ENCODE peak calls at places on chromosomes 12 and 14, in eight cellular contexts. One of them, this sample, is unnamed.

GRCh38 chr12:130715996-130716917 is at the start of gene RIMBP2:
- DNase-seq in activated naive CD8-positive, alpha-beta T cell treated with anti-CD3 and anti-CD28 coated beads, Interleukin-2, amount 50 U/mL, for 24 hours: no peak
- DNase-seq in AG10803: peak
- DNase-seq in NCI-H2029 treated with DMSO at 0.1 percent for 48 hours: peak
- DNase-seq in cardiac muscle cell: peak
- DNase-seq in D341Med: no peak
- DNase-seq in tibial nerve: no peak
- DNase-seq in NCI-H1105 treated with DMSO at 0.1 percent for 48 hours: peak
- DNase-seq in this sample: no peak

GRCh38 chr14:44771495-44771894 is 190.3 kb downstream of the KLHL28 start:
- DNase-seq in tibial nerve: no peak
- DNase-seq in AG10803: no peak
- DNase-seq in D341Med: no peak
- DNase-seq in NCI-H2029 treated with DMSO at 0.1 percent for 48 hours: no peak
- DNase-seq in cardiac muscle cell: no peak
- DNase-seq in activated naive CD8-positive, alpha-beta T cell treated with anti-CD3 and anti-CD28 coated beads, Interleukin-2, amount 50 U/mL, for 24 hours: no peak
- DNase-seq in NCI-H1105 treated with DMSO at 0.1 percent for 48 hours: no peak
- DNase-seq in this sample: no peak

GRCh38 chr14:36346052-36346451 is 25.6 kb upstream of the MBIP start:
- DNase-seq in activated naive CD8-positive, alpha-beta T cell treated with anti-CD3 and anti-CD28 coated beads, Interleukin-2, amount 50 U/mL, for 24 hours: no peak
- DNase-seq in NCI-H2029 treated with DMSO at 0.1 percent for 48 hours: peak
- DNase-seq in cardiac muscle cell: no peak
- DNase-seq in NCI-H1105 treated with DMSO at 0.1 percent for 48 hours: peak
- DNase-seq in D341Med: no peak
- DNase-seq in AG10803: no peak
- DNase-seq in tibial nerve: no peak
- DNase-seq in this sample: no peak

GRCh38 chr12:48542300-48542928 is 17.0 kb downstream of the OR8S1 start:
- DNase-seq in activated naive CD8-positive, alpha-beta T cell treated with anti-CD3 and anti-CD28 coated beads, Interleukin-2, amount 50 U/mL, for 24 hours: peak
- DNase-seq in NCI-H2029 treated with DMSO at 0.1 percent for 48 hours: no peak
- DNase-seq in D341Med: peak
- DNase-seq in AG10803: peak
- DNase-seq in tibial nerve: no peak
- DNase-seq in cardiac muscle cell: peak
- DNase-seq in NCI-H1105 treated with DMSO at 0.1 percent for 48 hours: peak
- DNase-seq in this sample: peak

GRCh38 chr12:50764861-50765324 is 992 bp downstream of the ATF1 start:
- DNase-seq in NCI-H2029 treated with DMSO at 0.1 percent for 48 hours: no peak
- DNase-seq in D341Med: no peak
- DNase-seq in activated naive CD8-positive, alpha-beta T cell treated with anti-CD3 and anti-CD28 coated beads, Interleukin-2, amount 50 U/mL, for 24 hours: no peak
- DNase-seq in AG10803: peak
- DNase-seq in tibial nerve: no peak
- DNase-seq in cardiac muscle cell: peak
- DNase-seq in NCI-H1105 treated with DMSO at 0.1 percent for 48 hours: peak
- DNase-seq in this sample: peak

GRCh38 chr12:49232940-49233841 is 31.7 kb upstream of the TUBA1C start:
- DNase-seq in activated naive CD8-positive, alpha-beta T cell treated with anti-CD3 and anti-CD28 coated beads, Interleukin-2, amount 50 U/mL, for 24 hours: no peak
- DNase-seq in AG10803: peak
- DNase-seq in cardiac muscle cell: peak
- DNase-seq in D341Med: peak
- DNase-seq in NCI-H2029 treated with DMSO at 0.1 percent for 48 hours: peak
- DNase-seq in NCI-H1105 treated with DMSO at 0.1 percent for 48 hours: peak
- DNase-seq in tibial nerve: no peak
- DNase-seq in this sample: no peak

GRCh38 chr14:97490521-97491070 is 693.4 kb downstream of the VRK1 start:
- DNase-seq in D341Med: no peak
- DNase-seq in AG10803: no peak
- DNase-seq in NCI-H2029 treated with DMSO at 0.1 percent for 48 hours: no peak
- DNase-seq in activated naive CD8-positive, alpha-beta T cell treated with anti-CD3 and anti-CD28 coated beads, Interleukin-2, amount 50 U/mL, for 24 hours: no peak
- DNase-seq in cardiac muscle cell: no peak
- DNase-seq in NCI-H1105 treated with DMSO at 0.1 percent for 48 hours: no peak
- DNase-seq in tibial nerve: no peak
- DNase-seq in this sample: no peak

GRCh38 chr14:49464885-49465284 is 121.3 kb downstream of the RPS29 start:
- DNase-seq in activated naive CD8-positive, alpha-beta T cell treated with anti-CD3 and anti-CD28 coated beads, Interleukin-2, amount 50 U/mL, for 24 hours: no peak
- DNase-seq in NCI-H2029 treated with DMSO at 0.1 percent for 48 hours: no peak
- DNase-seq in cardiac muscle cell: peak
- DNase-seq in AG10803: no peak
- DNase-seq in NCI-H1105 treated with DMSO at 0.1 percent for 48 hours: no peak
- DNase-seq in tibial nerve: no peak
- DNase-seq in D341Med: peak
- DNase-seq in this sample: no peak

GRCh38 chr14:69010632-69011031 is 31.5 kb upstream of the ACTN1 start:
- DNase-seq in cardiac muscle cell: no peak
- DNase-seq in AG10803: no peak
- DNase-seq in tibial nerve: no peak
- DNase-seq in NCI-H1105 treated with DMSO at 0.1 percent for 48 hours: no peak
- DNase-seq in D341Med: no peak
- DNase-seq in activated naive CD8-positive, alpha-beta T cell treated with anti-CD3 and anti-CD28 coated beads, Interleukin-2, amount 50 U/mL, for 24 hours: no peak
- DNase-seq in NCI-H2029 treated with DMSO at 0.1 percent for 48 hours: no peak
- DNase-seq in this sample: peak

GRCh38 chr14:96741151-96741977 is 55.8 kb upstream of the VRK1 start:
- DNase-seq in NCI-H2029 treated with DMSO at 0.1 percent for 48 hours: peak
- DNase-seq in NCI-H1105 treated with DMSO at 0.1 percent for 48 hours: peak
- DNase-seq in D341Med: peak
- DNase-seq in cardiac muscle cell: peak
- DNase-seq in AG10803: peak
- DNase-seq in activated naive CD8-positive, alpha-beta T cell treated with anti-CD3 and anti-CD28 coated beads, Interleukin-2, amount 50 U/mL, for 24 hours: peak
- DNase-seq in tibial nerve: no peak
- DNase-seq in this sample: peak

GRCh38 chr12:48961331-48961730 is 4.0 kb upstream of the ARF3 start:
- DNase-seq in D341Med: no peak
- DNase-seq in NCI-H1105 treated with DMSO at 0.1 percent for 48 hours: no peak
- DNase-seq in activated naive CD8-positive, alpha-beta T cell treated with anti-CD3 and anti-CD28 coated beads, Interleukin-2, amount 50 U/mL, for 24 hours: no peak
- DNase-seq in cardiac muscle cell: no peak
- DNase-seq in tibial nerve: no peak
- DNase-seq in NCI-H2029 treated with DMSO at 0.1 percent for 48 hours: no peak
- DNase-seq in AG10803: no peak
- DNase-seq in this sample: no peak

GRCh38 chr12:33116284-33116683 is 219.7 kb upstream of the PKP2 start:
- DNase-seq in activated naive CD8-positive, alpha-beta T cell treated with anti-CD3 and anti-CD28 coated beads, Interleukin-2, amount 50 U/mL, for 24 hours: no peak
- DNase-seq in D341Med: no peak
- DNase-seq in cardiac muscle cell: no peak
- DNase-seq in NCI-H1105 treated with DMSO at 0.1 percent for 48 hours: no peak
- DNase-seq in tibial nerve: no peak
- DNase-seq in AG10803: no peak
- DNase-seq in NCI-H2029 treated with DMSO at 0.1 percent for 48 hours: no peak
- DNase-seq in this sample: no peak

GRCh38 chr12:64833928-64834327 is 9.5 kb downstream of the TBC1D30 start:
- DNase-seq in cardiac muscle cell: no peak
- DNase-seq in NCI-H2029 treated with DMSO at 0.1 percent for 48 hours: no peak
- DNase-seq in D341Med: no peak
- DNase-seq in tibial nerve: no peak
- DNase-seq in NCI-H1105 treated with DMSO at 0.1 percent for 48 hours: no peak
- DNase-seq in AG10803: no peak
- DNase-seq in activated naive CD8-positive, alpha-beta T cell treated with anti-CD3 and anti-CD28 coated beads, Interleukin-2, amount 50 U/mL, for 24 hours: no peak
- DNase-seq in this sample: no peak

GRCh38 chr12:62468394-62468793 is 1.8 kb downstream of the MON2 start:
- DNase-seq in D341Med: no peak
- DNase-seq in AG10803: peak
- DNase-seq in tibial nerve: no peak
- DNase-seq in activated naive CD8-positive, alpha-beta T cell treated with anti-CD3 and anti-CD28 coated beads, Interleukin-2, amount 50 U/mL, for 24 hours: no peak
- DNase-seq in NCI-H2029 treated with DMSO at 0.1 percent for 48 hours: no peak
- DNase-seq in NCI-H1105 treated with DMSO at 0.1 percent for 48 hours: no peak
- DNase-seq in cardiac muscle cell: no peak
- DNase-seq in this sample: no peak

GRCh38 chr14:44309336-44309735 is 197.7 kb downstream of the FSCB start:
- DNase-seq in NCI-H1105 treated with DMSO at 0.1 percent for 48 hours: no peak
- DNase-seq in activated naive CD8-positive, alpha-beta T cell treated with anti-CD3 and anti-CD28 coated beads, Interleukin-2, amount 50 U/mL, for 24 hours: no peak
- DNase-seq in cardiac muscle cell: peak
- DNase-seq in D341Med: no peak
- DNase-seq in AG10803: no peak
- DNase-seq in NCI-H2029 treated with DMSO at 0.1 percent for 48 hours: no peak
- DNase-seq in tibial nerve: no peak
- DNase-seq in this sample: no peak

GRCh38 chr12:102059343-102059742 is 2.4 kb downstream of the WASHC3 start:
- DNase-seq in D341Med: no peak
- DNase-seq in NCI-H1105 treated with DMSO at 0.1 percent for 48 hours: no peak
- DNase-seq in NCI-H2029 treated with DMSO at 0.1 percent for 48 hours: no peak
- DNase-seq in tibial nerve: no peak
- DNase-seq in cardiac muscle cell: no peak
- DNase-seq in activated naive CD8-positive, alpha-beta T cell treated with anti-CD3 and anti-CD28 coated beads, Interleukin-2, amount 50 U/mL, for 24 hours: no peak
- DNase-seq in AG10803: no peak
- DNase-seq in this sample: no peak

GRCh38 chr12:63132201-63132600 is 18.8 kb downstream of the AVPR1A start:
- DNase-seq in D341Med: no peak
- DNase-seq in tibial nerve: no peak
- DNase-seq in cardiac muscle cell: no peak
- DNase-seq in AG10803: no peak
- DNase-seq in NCI-H1105 treated with DMSO at 0.1 percent for 48 hours: no peak
- DNase-seq in NCI-H2029 treated with DMSO at 0.1 percent for 48 hours: no peak
- DNase-seq in activated naive CD8-positive, alpha-beta T cell treated with anti-CD3 and anti-CD28 coated beads, Interleukin-2, amount 50 U/mL, for 24 hours: no peak
- DNase-seq in this sample: no peak

GRCh38 chr12:78820946-78821345 is 43.6 kb upstream of the SYT1 start:
- DNase-seq in NCI-H1105 treated with DMSO at 0.1 percent for 48 hours: no peak
- DNase-seq in AG10803: no peak
- DNase-seq in cardiac muscle cell: no peak
- DNase-seq in NCI-H2029 treated with DMSO at 0.1 percent for 48 hours: no peak
- DNase-seq in D341Med: no peak
- DNase-seq in tibial nerve: no peak
- DNase-seq in activated naive CD8-positive, alpha-beta T cell treated with anti-CD3 and anti-CD28 coated beads, Interleukin-2, amount 50 U/mL, for 24 hours: no peak
- DNase-seq in this sample: no peak

GRCh38 chr14:92945544-92945943 is 22.6 kb downstream of the CHGA start:
- DNase-seq in activated naive CD8-positive, alpha-beta T cell treated with anti-CD3 and anti-CD28 coated beads, Interleukin-2, amount 50 U/mL, for 24 hours: no peak
- DNase-seq in cardiac muscle cell: no peak
- DNase-seq in AG10803: no peak
- DNase-seq in NCI-H2029 treated with DMSO at 0.1 percent for 48 hours: no peak
- DNase-seq in tibial nerve: no peak
- DNase-seq in NCI-H1105 treated with DMSO at 0.1 percent for 48 hours: no peak
- DNase-seq in D341Med: no peak
- DNase-seq in this sample: no peak

GRCh38 chr14:93947282-93947681 is 20.1 kb downstream of the FAM181A start:
- DNase-seq in activated naive CD8-positive, alpha-beta T cell treated with anti-CD3 and anti-CD28 coated beads, Interleukin-2, amount 50 U/mL, for 24 hours: no peak
- DNase-seq in D341Med: no peak
- DNase-seq in NCI-H1105 treated with DMSO at 0.1 percent for 48 hours: no peak
- DNase-seq in AG10803: no peak
- DNase-seq in cardiac muscle cell: no peak
- DNase-seq in NCI-H2029 treated with DMSO at 0.1 percent for 48 hours: no peak
- DNase-seq in tibial nerve: no peak
- DNase-seq in this sample: no peak

GRCh38 chr12:22169281-22169824 is 123.3 kb downstream of the CMAS start:
- DNase-seq in NCI-H2029 treated with DMSO at 0.1 percent for 48 hours: no peak
- DNase-seq in cardiac muscle cell: no peak
- DNase-seq in tibial nerve: no peak
- DNase-seq in AG10803: no peak
- DNase-seq in NCI-H1105 treated with DMSO at 0.1 percent for 48 hours: no peak
- DNase-seq in activated naive CD8-positive, alpha-beta T cell treated with anti-CD3 and anti-CD28 coated beads, Interleukin-2, amount 50 U/mL, for 24 hours: no peak
- DNase-seq in D341Med: no peak
- DNase-seq in this sample: no peak

GRCh38 chr14:94717808-94718207 is 52.1 kb downstream of the GSC start:
- DNase-seq in cardiac muscle cell: no peak
- DNase-seq in activated naive CD8-positive, alpha-beta T cell treated with anti-CD3 and anti-CD28 coated beads, Interleukin-2, amount 50 U/mL, for 24 hours: no peak
- DNase-seq in D341Med: no peak
- DNase-seq in tibial nerve: no peak
- DNase-seq in NCI-H1105 treated with DMSO at 0.1 percent for 48 hours: no peak
- DNase-seq in NCI-H2029 treated with DMSO at 0.1 percent for 48 hours: no peak
- DNase-seq in AG10803: peak
- DNase-seq in this sample: no peak

GRCh38 chr12:124321556-124322270 is 26.8 kb downstream of the RFLNA start:
- DNase-seq in tibial nerve: no peak
- DNase-seq in D341Med: no peak
- DNase-seq in AG10803: peak
- DNase-seq in activated naive CD8-positive, alpha-beta T cell treated with anti-CD3 and anti-CD28 coated beads, Interleukin-2, amount 50 U/mL, for 24 hours: no peak
- DNase-seq in NCI-H1105 treated with DMSO at 0.1 percent for 48 hours: no peak
- DNase-seq in NCI-H2029 treated with DMSO at 0.1 percent for 48 hours: no peak
- DNase-seq in cardiac muscle cell: peak
- DNase-seq in this sample: no peak

GRCh38 chr12:112530941-112531340 is 112.2 kb downstream of the PTPN11 start:
- DNase-seq in NCI-H1105 treated with DMSO at 0.1 percent for 48 hours: no peak
- DNase-seq in activated naive CD8-positive, alpha-beta T cell treated with anti-CD3 and anti-CD28 coated beads, Interleukin-2, amount 50 U/mL, for 24 hours: no peak
- DNase-seq in D341Med: no peak
- DNase-seq in tibial nerve: no peak
- DNase-seq in AG10803: no peak
- DNase-seq in NCI-H2029 treated with DMSO at 0.1 percent for 48 hours: no peak
- DNase-seq in cardiac muscle cell: no peak
- DNase-seq in this sample: no peak

This sample was measured in activated CD4-positive, alpha-beta memory T cell treated with anti-CD3 and anti-CD28 coated beads for 36 hours.